ENCODE peak calls at places on chromosomes 7 and 10, in seven cellular contexts. T, P, Y, F, N, J and G are unnamed samples.

GRCh38 chr7:17371656-17372524 is 73.4 kb downstream of the AHR start:
- DNase-seq in T (no peak), Y (no peak), P (no peak), N (peak; percentile 92), J (no peak), F (no peak), G (no peak)

GRCh38 chr10:77165445-77166316 is 471.9 kb downstream of the KCNMA1 start:
- DNase-seq in N (peak; percentile 76), F (peak; percentile 61), T (peak; percentile 24), Y (no peak), J (peak; percentile 11), P (peak; percentile 13), G (peak; percentile 38)

GRCh38 chr7:129958643-129959479 is 6.1 kb upstream of the UBE2H start:
- DNase-seq in F (no peak), N (peak; percentile 99), P (no peak), Y (no peak), T (no peak), J (no peak), G (no peak)

GRCh38 chr10:116752563-116752962 is 10.2 kb upstream of the HSPA12A start:
- DNase-seq in P (no peak), F (no peak), T (no peak), N (peak; percentile 57), J (no peak), Y (no peak), G (no peak)

GRCh38 chr10:110782616-110783015 is 89.1 kb upstream of the PDCD4 start:
- DNase-seq in F (no peak), T (no peak), Y (no peak), N (no peak), P (no peak), J (no peak), G (no peak)

GRCh38 chr7:131586259-131586658 is 29.8 kb upstream of the PODXL start:
- DNase-seq in T (no peak), F (no peak), Y (no peak), P (no peak), J (no peak), N (no peak), G (no peak)

GRCh38 chr7:156111-157007 is 36.0 kb upstream of the FAM20C start:
- DNase-seq in P (no peak), T (no peak), J (no peak), F (no peak), Y (peak; percentile 44), N (no peak), G (peak; percentile 61)

GRCh38 chr10:127034790-127035189 is 129.6 kb downstream of the DOCK1 start:
- DNase-seq in P (no peak), F (no peak), T (no peak), Y (no peak), J (no peak), N (no peak), G (no peak)

GRCh38 chr10:75187961-75188426 is 22.6 kb upstream of the VDAC2 start:
- DNase-seq in T (peak; percentile 76), F (peak; percentile 3), N (peak; percentile 93), P (peak; percentile 27), J (no peak), Y (no peak), G (peak; percentile 76)

GRCh38 chr7:123811056-123811455 is 33.9 kb upstream of the HYAL4 start:
- DNase-seq in J (no peak), N (peak; percentile 85), Y (no peak), T (no peak), P (no peak), F (no peak), G (no peak)

GRCh38 chr7:129665013-129665401 is 53.5 kb downstream of the NRF1 start:
- DNase-seq in F (no peak), N (peak; percentile 98), T (no peak), J (no peak), Y (no peak), P (no peak), G (peak; percentile 75)

GRCh38 chr7:158957507-158957900 is 101.1 kb downstream of the DYNC2I1 start:
- DNase-seq in T (peak; percentile 4), P (no peak), F (peak; percentile 26), J (peak; percentile 70), Y (no peak), N (no peak), G (no peak)

GRCh38 chr7:80537091-80537490 is 25.2 kb upstream of the GNAT3 start:
- DNase-seq in N (no peak), J (no peak), P (no peak), Y (no peak), T (no peak), F (no peak), G (no peak)

GRCh38 chr7:522071-522937 is 2.7 kb upstream of the PDGFA start:
- DNase-seq in N (peak; percentile 66), F (no peak), Y (no peak), P (no peak), T (peak; percentile 26), J (no peak), G (peak; percentile 89)

GRCh38 chr7:157519246-157519645 is 182.4 kb downstream of the DNAJB6 start:
- DNase-seq in N (no peak), T (no peak), J (no peak), F (no peak), P (no peak), Y (no peak), G (peak; percentile 45)

GRCh38 chr10:79268100-79268670 is 79.1 kb upstream of the PPIF start:
- DNase-seq in P (no peak), J (no peak), T (no peak), F (no peak), Y (no peak), N (peak; percentile 66), G (no peak)

GRCh38 chr7:128890306-128891109 is 20.0 kb downstream of the KCP start:
- DNase-seq in N (no peak), P (no peak), T (no peak), J (no peak), Y (no peak), F (no peak), G (peak; percentile 89)

GRCh38 chr7:142880886-142881505 is 4.5 kb downstream of the TRPV6 start:
- DNase-seq in Y (no peak), T (peak; percentile 50), P (peak; percentile 23), J (no peak), F (no peak), N (peak; percentile 13), G (peak; percentile 87)